ENCODE peak calls at places on chromosome X, in eight cellular contexts. X is tibial nerve; G is effector memory CD4-positive, alpha-beta T cell; R is lower lobe of right lung; N is heart right ventricle; U is hepatocyte; C is HepG2; S is neuronal stem cell. Y is an unnamed sample. For H3K9me3, the result is how much of the 10 kb centered on the place peaks cover.

GRCh38 chrX:65607070-65607742 is 60.2 kb upstream of the MSN start:
- DNase-seq in X (no peak), G (no peak), R (no peak), N (no peak), U (no peak), C (no peak), S (no peak), Y (no peak)

GRCh38 chrX:150148749-150149672 is 210.7 kb upstream of the EOLA2 start:
- DNase-seq in X (no peak), G (no peak), R (no peak), N (peak), U (no peak), C (no peak), S (no peak), Y (no peak)

GRCh38 chrX:153925739-153926593 is at the start of gene ARHGAP4:
- DNase-seq in X (no peak), G (peak), R (peak), N (no peak), U (no peak), C (no peak), S (no peak), Y (no peak)

GRCh38 chrX:42127563-42127962 is 204.2 kb upstream of the CASK start:
- DNase-seq in X (no peak), G (no peak), R (no peak), N (no peak), U (no peak), C (no peak), S (no peak), Y (no peak)

GRCh38 chrX:117919755-117920154 is 196.9 kb downstream of the KLHL13 start:
- DNase-seq in X (no peak), G (no peak), R (no peak), N (no peak), U (no peak), C (no peak), S (no peak), Y (no peak)

GRCh38 chrX:148629435-148629834 is 129.0 kb downstream of the AFF2 start:
- DNase-seq in X (no peak), G (no peak), R (no peak), N (no peak), U (no peak), C (no peak), S (no peak), Y (no peak)

GRCh38 chrX:111348363-111348927 is 63.5 kb downstream of the DCX start:
- DNase-seq in X (no peak), G (no peak), R (no peak), N (peak), U (no peak), C (no peak), S (no peak), Y (no peak)

GRCh38 chrX:120361906-120362305 is at the start of gene ATP1B4:
- DNase-seq in X (no peak), G (no peak), R (no peak), N (no peak), U (no peak), C (no peak), S (no peak), Y (no peak)

GRCh38 chrX:70174754-70175153 is 2.5 kb upstream of the DGAT2L6 start:
- DNase-seq in X (no peak), G (no peak), R (no peak), N (no peak), U (no peak), C (no peak), S (no peak), Y (no peak)

GRCh38 chrX:36908801-36909403 is 99.3 kb upstream of the FAM47C start:
- DNase-seq in X (no peak), G (no peak), R (no peak), N (no peak), U (peak), C (peak), S (no peak), Y (no peak)

GRCh38 chrX:106341823-106342222 is 173.7 kb downstream of the PWWP3B start:
- DNase-seq in X (no peak), G (no peak), R (no peak), N (no peak), U (no peak), C (no peak), S (no peak), Y (no peak)

GRCh38 chrX:13380230-13380629 is 60.4 kb upstream of the ATXN3L start:
- DNase-seq in X (no peak), G (no peak), R (no peak), N (no peak), U (no peak), C (no peak), S (no peak), Y (no peak)

GRCh38 chrX:28099166-28099565 is 117.9 kb upstream of the DCAF8L1 start:
- DNase-seq in X (no peak), G (no peak), R (no peak), N (no peak), U (no peak), C (no peak), S (no peak), Y (no peak)

GRCh38 chrX:71992711-71993110 is 82.1 kb downstream of the NHSL2 start:
- DNase-seq in X (no peak), G (peak), R (no peak), N (no peak), U (no peak), C (no peak), S (no peak), Y (no peak)

GRCh38 chrX:70468709-70469108 is 24.1 kb downstream of the DLG3 start:
- DNase-seq in X (no peak), G (no peak), R (no peak), N (no peak), U (no peak), C (no peak), S (no peak), Y (no peak)

GRCh38 chrX:86002076-86002896 is 45.1 kb downstream of the CHM start:
- DNase-seq in X (no peak), G (no peak), R (peak), N (no peak), U (peak), C (peak), S (peak), Y (no peak)

GRCh38 chrX:10239611-10240064 is 82.9 kb downstream of the CLCN4 start:
- DNase-seq in X (peak), G (no peak), R (no peak), N (no peak), U (no peak), C (no peak), S (no peak), Y (peak)

GRCh38 chrX:55206152-55206941 is 13.8 kb upstream of the PAGE5 start:
- DNase-seq in X (no peak), G (no peak), R (no peak), N (no peak), U (no peak), C (no peak), S (no peak), Y (no peak)

GRCh38 chrX:55196688-55197087 is 23.5 kb upstream of the PAGE5 start:
- DNase-seq in X (no peak), G (no peak), R (no peak), N (no peak), U (no peak), C (no peak), S (no peak), Y (no peak)

GRCh38 chrX:55201930-55202579 is 18.1 kb upstream of the PAGE5 start:
- DNase-seq in X (no peak), G (no peak), R (no peak), N (no peak), U (no peak), C (no peak), S (no peak), Y (no peak)
- H3K4me3 ChIP-seq in X (no peak), G (no peak), R (no peak), N (no peak), U (no peak), C (no peak), S (no peak), Y (no peak)

DNA sequence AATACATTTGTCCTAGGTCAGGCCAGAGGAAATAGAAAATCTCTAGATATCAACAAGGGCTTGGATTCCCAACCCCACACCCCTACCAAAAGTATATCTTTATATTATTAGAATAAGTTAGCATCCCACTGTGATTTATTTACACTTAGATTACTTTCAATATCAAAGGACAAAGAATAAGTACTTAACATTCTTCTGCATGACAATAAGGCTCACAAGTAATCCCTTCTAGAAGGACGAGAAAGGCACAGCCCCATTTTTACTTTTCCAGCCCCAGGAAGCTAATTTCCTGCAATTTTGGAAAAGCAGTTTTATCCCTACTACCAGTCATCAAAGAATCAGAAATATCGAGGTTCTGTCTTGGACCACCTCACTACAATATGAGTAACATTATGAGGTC is 14.1 kb upstream of the SLITRK2 start:
- DNase-seq in X (no peak), G (no peak), R (no peak), N (no peak), U (no peak), C (no peak), S (no peak), Y (no peak)
- H3K9me3 ChIP-seq in X (under half), G (under half), R (under half), N (under half), U (under half), C (under half), S (under half), Y (under half)

GRCh38 chrX:53280316-53280702 is 1.1 kb downstream of the IQSEC2 start:
- DNase-seq in X (no peak), G (no peak), R (no peak), N (no peak), U (no peak), C (no peak), S (no peak), Y (no peak)
- H3K4me3 ChIP-seq in X (peak), G (no peak), R (peak), N (peak), U (no peak), C (no peak), S (no peak), Y (peak)

DNA sequence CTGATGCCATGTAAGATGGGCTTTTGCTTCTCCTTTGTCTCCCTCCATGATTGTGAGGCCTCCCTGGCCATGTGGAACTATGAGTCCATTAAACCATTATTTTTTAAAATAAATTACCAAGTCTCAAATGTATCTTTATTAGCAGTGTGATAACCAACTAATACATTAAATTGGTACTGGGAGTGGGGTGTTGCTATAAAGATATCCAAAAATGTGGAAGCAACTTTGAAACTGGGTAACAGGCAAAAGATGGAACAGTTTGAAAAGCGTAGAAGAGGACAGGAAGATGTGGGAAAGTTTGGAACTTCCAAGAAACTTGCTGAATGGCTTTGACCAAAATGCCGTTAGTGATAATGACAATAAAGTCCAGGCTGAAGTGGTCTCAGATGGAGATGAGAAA is 526.7 kb downstream of the SH3BGRL start:
- DNase-seq in X (no peak), G (no peak), R (no peak), N (no peak), U (no peak), C (no peak), S (no peak), Y (no peak)
- H3K9me3 ChIP-seq in X (under half), G (under half), R (under half), N (under half), U (under half), C (half or more), S (under half), Y (under half)

GRCh38 chrX:47581731-47582647 is at the start of gene TIMP1:
- DNase-seq in X (peak), G (peak), R (peak), N (peak), U (peak), C (peak), S (peak), Y (peak)

GRCh38 chrX:47584714-47585113 is 2.5 kb downstream of the TIMP1 start:
- DNase-seq in X (no peak), G (no peak), R (no peak), N (no peak), U (no peak), C (no peak), S (no peak), Y (no peak)

GRCh38 chrX:47585273-47585672 is 3.0 kb downstream of the TIMP1 start:
- DNase-seq in X (no peak), G (no peak), R (no peak), N (no peak), U (peak), C (no peak), S (no peak), Y (no peak)

GRCh38 chrX:47586043-47586787 is 4.0 kb downstream of the TIMP1 start:
- DNase-seq in X (no peak), G (no peak), R (no peak), N (no peak), U (no peak), C (no peak), S (no peak), Y (no peak)

DNA sequence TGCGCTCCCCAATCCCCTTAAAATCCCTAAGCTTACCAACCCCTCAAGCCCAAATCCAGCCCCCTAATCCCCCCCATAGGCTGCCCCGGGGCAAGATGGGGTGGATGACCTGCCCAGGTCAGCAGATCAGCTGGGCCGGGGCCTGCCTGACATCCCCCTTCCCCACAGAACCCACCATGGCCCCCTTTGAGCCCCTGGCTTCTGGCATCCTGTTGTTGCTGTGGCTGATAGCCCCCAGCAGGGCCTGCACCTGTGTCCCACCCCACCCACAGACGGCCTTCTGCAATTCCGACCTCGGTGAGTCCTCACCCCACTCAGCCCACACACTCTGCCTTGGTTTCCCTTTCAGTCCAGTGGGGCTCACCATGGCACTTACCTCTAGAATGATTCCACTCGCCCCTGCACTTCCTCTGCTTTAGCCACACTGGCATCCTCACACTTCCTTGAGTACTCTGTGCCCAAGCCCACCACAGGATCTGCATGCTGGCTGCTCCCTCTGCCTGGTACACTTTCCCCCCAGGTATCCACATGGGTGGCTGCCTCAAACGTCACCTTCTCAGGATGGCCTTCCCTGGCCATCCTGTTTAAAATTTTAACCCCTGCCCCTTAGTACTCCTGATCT is 1.1 kb downstream of the TIMP1 start:
- DNase-seq in X (no peak), G (no peak), R (no peak), N (no peak), U (no peak), C (no peak), S (no peak), Y (no peak)
- H3K4me3 ChIP-seq in X (peak), G (no peak), R (peak), N (peak), U (no peak), C (no peak), S (no peak), Y (peak)

GRCh38 chrX:55119712-55120111 is 30.9 kb downstream of the PAGE2 start:
- DNase-seq in X (no peak), G (no peak), R (no peak), N (no peak), U (no peak), C (no peak), S (no peak), Y (no peak)

GRCh38 chrX:55118574-55118973 is 29.8 kb downstream of the PAGE2 start:
- DNase-seq in X (no peak), G (no peak), R (no peak), N (no peak), U (no peak), C (no peak), S (no peak), Y (no peak)

GRCh38 chrX:55119271-55119670 is 30.5 kb downstream of the PAGE2 start:
- DNase-seq in X (no peak), G (no peak), R (no peak), N (no peak), U (no peak), C (no peak), S (no peak), Y (no peak)

DNA sequence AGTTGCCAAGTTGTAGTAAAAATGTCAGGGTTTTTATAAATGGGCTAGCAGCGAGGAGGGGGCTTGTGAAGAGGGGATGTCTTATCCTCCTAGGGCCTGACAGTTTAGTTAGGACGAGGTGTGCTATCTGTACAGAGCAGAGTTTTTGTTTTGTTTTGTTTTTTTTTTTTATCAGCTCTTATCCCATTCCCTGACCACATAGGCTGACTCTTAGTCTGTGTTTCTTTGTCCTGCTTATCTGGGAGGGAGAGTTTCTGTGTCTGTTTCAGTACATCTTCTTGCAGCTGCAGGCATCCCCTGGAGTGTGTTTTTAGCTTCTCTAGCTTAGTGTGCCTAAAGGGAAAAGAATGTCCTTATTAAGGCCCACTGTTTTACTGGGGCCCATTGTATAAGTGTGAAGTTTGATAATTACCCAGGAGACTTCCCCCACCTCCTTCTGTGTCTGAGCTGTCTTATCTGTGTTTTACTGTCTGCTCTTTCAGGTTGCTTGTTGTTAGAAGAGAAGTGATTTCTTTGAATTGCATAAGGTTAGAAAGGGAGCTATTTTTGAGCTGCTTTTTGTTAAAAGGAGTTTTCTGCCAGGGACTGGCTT is 32.0 kb downstream of the PAGE2 start:
- DNase-seq in X (no peak), G (no peak), R (no peak), N (no peak), U (no peak), C (no peak), S (no peak), Y (no peak)
- H3K9me3 ChIP-seq in X (under half), G (under half), R (under half), N (under half), U (under half), C (under half), S (under half), Y (under half)

GRCh38 chrX:48786341-48786800 is at the start of gene GATA1:
- DNase-seq in X (no peak), G (no peak), R (no peak), N (no peak), U (no peak), C (no peak), S (no peak), Y (no peak)

GRCh38 chrX:48789366-48790220 is 3.2 kb downstream of the GATA1 start:
- DNase-seq in X (no peak), G (no peak), R (no peak), N (no peak), U (no peak), C (no peak), S (no peak), Y (no peak)

GRCh38 chrX:48786825-48787538 is 592 bp downstream of the GATA1 start:
- DNase-seq in X (no peak), G (no peak), R (no peak), N (no peak), U (no peak), C (no peak), S (no peak), Y (no peak)

GRCh38 chrX:48785525-48786214 is 720 bp upstream of the GATA1 start:
- DNase-seq in X (no peak), G (no peak), R (no peak), N (no peak), U (no peak), C (no peak), S (no peak), Y (no peak)

DNA sequence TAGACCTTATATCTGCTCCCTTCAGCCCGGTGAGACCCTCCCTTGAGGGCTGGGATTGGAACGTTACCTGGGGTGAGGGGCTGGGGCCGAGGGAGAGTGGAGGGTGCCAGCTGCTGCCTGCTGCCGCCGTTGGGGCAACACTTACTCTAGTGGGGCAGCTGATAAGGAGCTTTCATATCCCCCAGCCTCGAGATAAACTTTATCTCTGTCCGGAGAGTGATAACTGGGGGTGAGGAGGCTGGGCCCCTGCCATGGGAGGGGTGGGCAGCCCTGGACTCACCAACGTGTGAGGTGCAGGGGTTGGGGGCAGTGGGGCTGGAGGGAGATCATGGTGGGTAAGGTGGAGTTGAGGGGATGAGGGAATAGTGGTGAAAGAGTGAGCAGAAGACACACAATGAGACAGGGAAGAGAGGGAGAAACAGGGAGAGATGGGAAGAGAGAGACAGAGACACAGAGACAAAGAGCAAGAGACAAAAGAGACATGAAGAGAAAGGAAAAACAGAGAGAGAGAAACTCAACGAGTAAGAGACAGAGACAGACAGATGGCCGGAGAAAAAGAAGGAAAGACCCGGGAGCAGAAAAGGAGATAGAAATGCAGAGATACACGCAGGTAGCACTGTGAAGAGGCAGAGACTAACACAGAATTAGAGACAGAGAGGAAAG is 1.6 kb downstream of the GATA1 start:
- DNase-seq in X (no peak), G (no peak), R (no peak), N (no peak), U (no peak), C (no peak), S (no peak), Y (no peak)
- H3K4me3 ChIP-seq in X (no peak), G (no peak), R (no peak), N (no peak), U (no peak), C (no peak), S (no peak), Y (no peak)